ENCODE peak calls at places on chromosome 2, in six cellular contexts. A is HCT116, S is HepG2, K is K562, N is H1, W is GM12878. E is an unnamed sample.
A peak's percentile ranks its signal among the peaks of the same experiment; 100 is the strongest.

GRCh38 chr2:225086915-225087314 is 44.6 kb upstream of the DOCK10 start:
- DNase-seq in A (no peak), S (no peak), K (no peak), N (no peak), W (no peak), E (no peak)

GRCh38 chr2:107412209-107412904 is 414.3 kb upstream of the RGPD4 start:
- DNase-seq in A (no peak), S (no peak), K (no peak), N (no peak), W (no peak), E (no peak)

GRCh38 chr2:32135409-32135808 is 30.3 kb upstream of the SLC30A6 start:
- DNase-seq in A (peak; percentile 79), S (peak; percentile 68), K (peak; percentile 41), N (no peak), W (no peak), E (no peak)

GRCh38 chr2:113273031-113273551 is 5.6 kb downstream of the PAX8 start:
- DNase-seq in A (no peak), S (peak; percentile 28), K (no peak), N (peak; percentile 59), W (no peak), E (no peak)

GRCh38 chr2:100554788-100555407 is 7.9 kb upstream of the PDCL3 start:
- DNase-seq in A (no peak), S (no peak), K (no peak), N (no peak), W (no peak), E (no peak)

GRCh38 chr2:2657121-2657962 is 326.3 kb upstream of the MYT1L start:
- DNase-seq in A (no peak), S (no peak), K (no peak), N (no peak), W (no peak), E (no peak)

GRCh38 chr2:26696352-26696816 is 3.9 kb downstream of the KCNK3 start:
- DNase-seq in A (peak; percentile 88), S (no peak), K (no peak), N (no peak), W (no peak), E (no peak)

GRCh38 chr2:55498582-55498981 is 20.9 kb upstream of the CFAP36 start:
- DNase-seq in A (no peak), S (no peak), K (no peak), N (no peak), W (no peak), E (no peak)

GRCh38 chr2:1222062-1222461 is 191.2 kb upstream of the TPO start:
- DNase-seq in A (no peak), S (no peak), K (no peak), N (no peak), W (no peak), E (no peak)

GRCh38 chr2:112465373-112465772 is 16.6 kb upstream of the TTL start:
- DNase-seq in A (no peak), S (peak; percentile 24), K (no peak), N (no peak), W (no peak), E (no peak)

GRCh38 chr2:120624738-120625446 is 110.8 kb upstream of the GLI2 start:
- DNase-seq in A (no peak), S (no peak), K (no peak), N (no peak), W (no peak), E (no peak)

GRCh38 chr2:173232956-173233744 is 121.5 kb upstream of the CDCA7 start:
- DNase-seq in A (no peak), S (no peak), K (no peak), N (no peak), W (no peak), E (no peak)

GRCh38 chr2:28702415-28702859 is 49.2 kb upstream of the PPP1CB start:
- DNase-seq in A (no peak), S (peak; percentile 58), K (no peak), N (no peak), W (no peak), E (no peak)

GRCh38 chr2:143907801-143908200 is 612.1 kb downstream of the ZEB2 start:
- DNase-seq in A (no peak), S (no peak), K (no peak), N (no peak), W (no peak), E (no peak)

GRCh38 chr2:152445791-152446201 is 110.8 kb downstream of the FMNL2 start:
- DNase-seq in A (no peak), S (no peak), K (no peak), N (no peak), W (no peak), E (no peak)

GRCh38 chr2:84302513-84303412 is 156.3 kb downstream of the SUCLG1 start:
- DNase-seq in A (peak; percentile 47), S (peak; percentile 83), K (peak; percentile 78), N (peak; percentile 61), W (peak; percentile 16), E (peak; percentile 66)

GRCh38 chr2:133414486-133415209 is 153.6 kb downstream of the NCKAP5 start:
- DNase-seq in A (no peak), S (no peak), K (no peak), N (no peak), W (no peak), E (no peak)

GRCh38 chr2:70647873-70648481 is 94.4 kb upstream of the TGFA start:
- DNase-seq in A (peak; percentile 55), S (peak; percentile 43), K (peak; percentile 72), N (peak; percentile 95), W (no peak), E (peak; percentile 80)
- TF ChIP-seq ZNF274 in A (no peak), S (no peak), K (no peak), N (no peak), W (no peak), E (no peak)

GRCh38 chr2:72276356-72276755 is 128.7 kb upstream of the CYP26B1 start:
- DNase-seq in A (no peak), S (no peak), K (no peak), N (no peak), W (no peak), E (no peak)
- TF ChIP-seq ZNF274 in A (no peak), S (no peak), K (no peak), N (no peak), W (no peak), E (no peak)

DNA sequence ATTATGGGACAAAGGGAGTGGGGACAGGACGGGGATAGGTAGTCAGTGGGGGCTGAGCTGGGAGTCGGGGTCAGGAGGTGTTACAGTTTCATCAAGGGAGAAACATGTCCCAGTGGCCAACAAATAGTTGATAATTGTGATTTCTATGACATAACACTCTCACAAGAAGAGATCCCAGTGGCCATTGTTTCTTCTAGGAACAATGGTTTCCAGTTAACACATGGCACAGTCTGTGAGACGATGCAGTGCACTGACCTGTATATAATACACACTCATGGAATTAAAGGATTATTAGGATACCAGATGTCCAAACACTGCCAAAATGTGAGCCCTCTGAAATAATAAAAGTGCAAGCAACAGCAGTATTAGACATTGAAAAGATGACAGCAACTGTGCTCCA is 68.5 kb downstream of the STK39 start:
- DNase-seq in A (no peak), S (no peak), K (no peak), N (no peak), W (no peak), E (no peak)
- TF ChIP-seq ZNF274 in A (no peak), S (no peak), K (no peak), N (no peak), W (no peak), E (no peak)

GRCh38 chr2:178829299-178829698 is 22.1 kb upstream of the TTN start:
- DNase-seq in A (no peak), S (no peak), K (no peak), N (no peak), W (no peak), E (no peak)

GRCh38 chr2:178828496-178828895 is 21.3 kb upstream of the TTN start:
- DNase-seq in A (no peak), S (no peak), K (no peak), N (no peak), W (no peak), E (no peak)

GRCh38 chr2:178827111-178827510 is 19.9 kb upstream of the TTN start:
- DNase-seq in A (no peak), S (no peak), K (no peak), N (no peak), W (no peak), E (no peak)

GRCh38 chr2:178829981-178830380 is 22.8 kb upstream of the TTN start:
- DNase-seq in A (no peak), S (no peak), K (no peak), N (no peak), W (no peak), E (no peak)

DNA sequence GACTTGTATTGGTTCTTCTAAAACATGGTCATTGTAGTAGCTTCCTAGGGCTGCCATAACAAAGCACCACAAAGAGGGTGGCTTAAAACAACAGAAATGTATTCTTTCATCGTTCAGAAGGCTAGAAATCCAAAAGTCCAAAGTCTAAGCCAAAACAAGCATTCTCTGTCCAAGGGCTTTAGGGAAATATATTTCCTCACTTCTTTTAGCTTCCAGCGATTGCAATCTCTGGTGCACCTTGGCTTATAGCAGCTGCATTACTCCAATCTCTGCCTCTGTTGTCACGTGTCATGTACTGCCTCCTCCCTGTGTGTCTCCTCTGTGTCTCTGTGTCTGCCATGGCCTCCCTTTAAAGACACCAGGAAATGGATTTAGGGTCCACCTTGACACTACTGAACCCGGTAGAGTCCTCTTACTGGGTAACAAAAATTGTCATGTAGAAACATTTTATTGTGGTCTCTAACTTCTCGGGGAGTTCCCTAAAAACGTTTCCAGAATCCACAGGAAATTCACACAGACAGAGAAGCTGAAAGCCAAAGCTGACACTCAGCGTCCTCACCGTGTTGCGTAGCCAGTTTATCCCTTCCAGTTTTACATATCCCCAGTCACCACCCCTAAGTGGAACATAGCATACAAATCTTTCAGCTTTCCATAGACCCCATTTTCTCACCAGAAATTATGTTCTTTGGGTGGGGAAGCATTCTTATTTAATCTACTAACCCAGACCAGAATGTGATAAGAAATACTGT is 20.7 kb upstream of the TTN start:
- DNase-seq in A (no peak), S (peak; percentile 65), K (no peak), N (no peak), W (no peak), E (no peak)
- TF ChIP-seq ZNF274 in A (no peak), S (no peak), K (no peak), N (no peak), W (no peak), E (no peak)

E was measured in NT2/D1.